ENCODE peak calls at places on chromosomes 16 and 17, in five cellular contexts. One of them, this sample, is unnamed.

GRCh38 chr16:28845173-28846079 is 722 bp downstream of the TUFM start:
- DNase-seq in HT1080: peak
- DNase-seq in Daoy: peak
- DNase-seq in aorta: peak
- DNase-seq in CD8-positive, alpha-beta memory T cell: no peak
- DNase-seq in this sample: no peak

GRCh38 chr16:80122155-80122554 is 418.6 kb upstream of the DYNLRB2 start:
- DNase-seq in aorta: no peak
- DNase-seq in CD8-positive, alpha-beta memory T cell: no peak
- DNase-seq in HT1080: no peak
- DNase-seq in Daoy: no peak
- DNase-seq in this sample: no peak

GRCh38 chr17:75996665-75997590 is 3.7 kb upstream of the CDK3 start:
- DNase-seq in aorta: peak
- DNase-seq in HT1080: peak
- DNase-seq in Daoy: peak
- DNase-seq in CD8-positive, alpha-beta memory T cell: peak
- DNase-seq in this sample: peak

GRCh38 chr16:88284101-88284500 is 98.7 kb upstream of the ZNF469 start:
- DNase-seq in Daoy: no peak
- DNase-seq in HT1080: no peak
- DNase-seq in aorta: no peak
- DNase-seq in CD8-positive, alpha-beta memory T cell: no peak
- DNase-seq in this sample: no peak

GRCh38 chr16:70746040-70746707 is 54.8 kb downstream of the VAC14 start:
- DNase-seq in aorta: peak
- DNase-seq in Daoy: peak
- DNase-seq in HT1080: peak
- DNase-seq in CD8-positive, alpha-beta memory T cell: no peak
- DNase-seq in this sample: no peak

GRCh38 chr16:19892902-19893301 is 8.3 kb upstream of the GPRC5B start:
- DNase-seq in HT1080: no peak
- DNase-seq in aorta: no peak
- DNase-seq in Daoy: no peak
- DNase-seq in CD8-positive, alpha-beta memory T cell: no peak
- DNase-seq in this sample: no peak

GRCh38 chr16:15919331-15919730 is 30.1 kb upstream of the ABCC1 start:
- DNase-seq in HT1080: no peak
- DNase-seq in aorta: no peak
- DNase-seq in CD8-positive, alpha-beta memory T cell: no peak
- DNase-seq in Daoy: no peak
- DNase-seq in this sample: no peak

GRCh38 chr16:3610698-3611144 is 685 bp downstream of the SLX4 start:
- DNase-seq in Daoy: no peak
- DNase-seq in CD8-positive, alpha-beta memory T cell: no peak
- DNase-seq in aorta: no peak
- DNase-seq in HT1080: no peak
- DNase-seq in this sample: no peak

GRCh38 chr17:27978689-27979175 is 63.7 kb upstream of the NLK start:
- DNase-seq in Daoy: no peak
- DNase-seq in HT1080: no peak
- DNase-seq in CD8-positive, alpha-beta memory T cell: no peak
- DNase-seq in aorta: no peak
- DNase-seq in this sample: no peak

GRCh38 chr16:47713225-47713595 is 252.1 kb downstream of the PHKB start:
- DNase-seq in aorta: no peak
- DNase-seq in HT1080: peak
- DNase-seq in CD8-positive, alpha-beta memory T cell: no peak
- DNase-seq in Daoy: peak
- DNase-seq in this sample: no peak

GRCh38 chr16:53968454-53968853 is 264.5 kb downstream of the FTO start:
- DNase-seq in HT1080: no peak
- DNase-seq in aorta: no peak
- DNase-seq in Daoy: peak
- DNase-seq in CD8-positive, alpha-beta memory T cell: no peak
- DNase-seq in this sample: no peak

GRCh38 chr17:81537343-81537855 is 9.2 kb downstream of the FSCN2 start:
- DNase-seq in Daoy: peak
- DNase-seq in aorta: no peak
- DNase-seq in CD8-positive, alpha-beta memory T cell: no peak
- DNase-seq in HT1080: no peak
- DNase-seq in this sample: no peak

GRCh38 chr16:3655030-3655790 is 719 bp downstream of the DNASE1 start:
- DNase-seq in HT1080: no peak
- DNase-seq in Daoy: no peak
- DNase-seq in CD8-positive, alpha-beta memory T cell: no peak
- DNase-seq in aorta: peak
- DNase-seq in this sample: no peak

GRCh38 chr16:3690470-3690918 is 26.8 kb downstream of the TRAP1 start:
- DNase-seq in aorta: peak
- DNase-seq in HT1080: peak
- DNase-seq in Daoy: peak
- DNase-seq in CD8-positive, alpha-beta memory T cell: peak
- DNase-seq in this sample: peak

GRCh38 chr17:3886776-3887175 is 6.1 kb downstream of the CAMKK1 start:
- DNase-seq in aorta: no peak
- DNase-seq in HT1080: no peak
- DNase-seq in CD8-positive, alpha-beta memory T cell: no peak
- DNase-seq in Daoy: no peak
- DNase-seq in this sample: no peak

GRCh38 chr17:59493867-59494266 is 71.5 kb upstream of the DHX40 start:
- DNase-seq in Daoy: no peak
- DNase-seq in HT1080: no peak
- DNase-seq in aorta: no peak
- DNase-seq in CD8-positive, alpha-beta memory T cell: no peak
- DNase-seq in this sample: no peak

GRCh38 chr17:78716814-78717393 is 65.2 kb downstream of the CYTH1 start:
- DNase-seq in CD8-positive, alpha-beta memory T cell: no peak
- DNase-seq in aorta: peak
- DNase-seq in HT1080: no peak
- DNase-seq in Daoy: peak
- DNase-seq in this sample: no peak

GRCh38 chr17:79979201-79979840 is 56.4 kb downstream of the TBC1D16 start:
- DNase-seq in CD8-positive, alpha-beta memory T cell: no peak
- DNase-seq in HT1080: no peak
- DNase-seq in aorta: peak
- DNase-seq in Daoy: no peak
- DNase-seq in this sample: no peak

GRCh38 chr17:1365445-1366039 is 34.5 kb downstream of the YWHAE start:
- DNase-seq in Daoy: peak
- DNase-seq in HT1080: peak
- DNase-seq in aorta: no peak
- DNase-seq in CD8-positive, alpha-beta memory T cell: peak
- DNase-seq in this sample: peak